ENCODE peak calls at places on chromosome 4, in five cellular contexts. M is uterus, B is left lung, E is H54, N is fibroblast of mammary gland. J is an unnamed sample.

GRCh38 chr4:83115000-83115399 is 471 bp upstream of the PLAC8 start:
- DNase-seq in M (no peak), B (no peak), E (no peak), N (peak), J (no peak)

GRCh38 chr4:168516841-168517240 is 20.0 kb downstream of the PALLD start:
- DNase-seq in M (no peak), B (no peak), E (no peak), N (no peak), J (no peak)

GRCh38 chr4:107838763-107839162 is 14.0 kb downstream of the SGMS2 start:
- DNase-seq in M (no peak), B (no peak), E (no peak), N (peak), J (no peak)

GRCh38 chr4:65502151-65502691 is 168.1 kb downstream of the EPHA5 start:
- DNase-seq in M (no peak), B (no peak), E (no peak), N (peak), J (no peak)

GRCh38 chr4:110615366-110616161 is 7.3 kb downstream of the PITX2 start:
- DNase-seq in M (no peak), B (no peak), E (no peak), N (no peak), J (no peak)

GRCh38 chr4:38157592-38157991 is 197.4 kb downstream of the PTTG2 start:
- DNase-seq in M (no peak), B (no peak), E (no peak), N (no peak), J (no peak)

GRCh38 chr4:1050486-1051213 is 39.2 kb downstream of the FGFRL1 start:
- DNase-seq in M (no peak), B (no peak), E (no peak), N (no peak), J (no peak)

GRCh38 chr4:84877051-84877833 is 89.2 kb downstream of the WDFY3 start:
- DNase-seq in M (no peak), B (no peak), E (no peak), N (peak), J (no peak)

GRCh38 chr4:147910315-147910714 is 178.4 kb downstream of the ARHGAP10 start:
- DNase-seq in M (no peak), B (no peak), E (no peak), N (no peak), J (no peak)

GRCh38 chr4:107258359-107258758 is 222.2 kb upstream of the DKK2 start:
- DNase-seq in M (no peak), B (no peak), E (no peak), N (peak), J (no peak)

GRCh38 chr4:41360214-41360910 is 103.6 kb downstream of the UCHL1 start:
- DNase-seq in M (peak), B (peak), E (peak), N (peak), J (peak)

GRCh38 chr4:109368661-109369060 is 65.0 kb upstream of the SEC24B start:
- DNase-seq in M (no peak), B (no peak), E (no peak), N (no peak), J (no peak)

GRCh38 chr4:186586190-186586589 is 30.8 kb upstream of the MTNR1A start:
- DNase-seq in M (no peak), B (no peak), E (no peak), N (no peak), J (no peak)

GRCh38 chr4:53050361-53050774 is 188.3 kb downstream of the RASL11B start:
- DNase-seq in M (no peak), B (no peak), E (no peak), N (no peak), J (no peak)

GRCh38 chr4:83691998-83692397 is 156.1 kb downstream of the GPAT3 start:
- DNase-seq in M (no peak), B (no peak), E (no peak), N (no peak), J (no peak)

GRCh38 chr4:786074-786741 is 39.7 kb downstream of the CPLX1 start:
- DNase-seq in M (no peak), B (no peak), E (no peak), N (no peak), J (no peak)

GRCh38 chr4:109301691-109302365 is 630 bp downstream of the COL25A1 start:
- DNase-seq in M (no peak), B (no peak), E (no peak), N (no peak), J (no peak)

GRCh38 chr4:20840648-20841190 is 140.5 kb downstream of the PACRGL start:
- DNase-seq in M (no peak), B (no peak), E (no peak), N (peak), J (no peak)

GRCh38 chr4:6090936-6091335 is 72.7 kb upstream of the C4orf50 start:
- DNase-seq in M (no peak), B (no peak), E (no peak), N (no peak), J (no peak)

GRCh38 chr4:121946644-121947043 is 5.2 kb downstream of the TRPC3 start:
- DNase-seq in M (no peak), B (no peak), E (no peak), N (no peak), J (no peak)

GRCh38 chr4:88382621-88383020 is 4.0 kb downstream of the HERC6 start:
- DNase-seq in M (no peak), B (no peak), E (no peak), N (no peak), J (no peak)

GRCh38 chr4:117702353-117702752 is 331.9 kb upstream of the NDST3 start:
- DNase-seq in M (no peak), B (no peak), E (no peak), N (no peak), J (no peak)

GRCh38 chr4:62913065-62913464 is 1496.2 kb downstream of the TECRL start:
- DNase-seq in M (no peak), B (no peak), E (no peak), N (no peak), J (no peak)

GRCh38 chr4:184785813-184786212 is 40.0 kb downstream of the ACSL1 start:
- DNase-seq in M (no peak), B (no peak), E (no peak), N (no peak), J (no peak)

GRCh38 chr4:168421671-168422070 is 58.6 kb downstream of the DDX60L start:
- DNase-seq in M (no peak), B (no peak), E (no peak), N (peak), J (no peak)

GRCh38 chr4:47484169-47484568 is 906 bp upstream of the ATP10D start:
- DNase-seq in M (no peak), B (no peak), E (no peak), N (no peak), J (no peak)

GRCh38 chr4:54954656-54955388 is 170.6 kb downstream of the KDR start:
- DNase-seq in M (no peak), B (no peak), E (no peak), N (no peak), J (no peak)

GRCh38 chr4:3305610-3306371 is 13.0 kb downstream of the RGS12 start:
- DNase-seq in M (no peak), B (no peak), E (no peak), N (no peak), J (no peak)

GRCh38 chr4:25722964-25723363 is 67.3 kb downstream of the SLC34A2 start:
- DNase-seq in M (no peak), B (no peak), E (no peak), N (no peak), J (no peak)

GRCh38 chr4:149140841-149141240 is 674.8 kb downstream of the IQCM start:
- DNase-seq in M (no peak), B (no peak), E (no peak), N (peak), J (no peak)

GRCh38 chr4:1400191-1400805 is 5.9 kb downstream of the NKX1-1 start:
- DNase-seq in M (peak), B (peak), E (no peak), N (no peak), J (no peak)

GRCh38 chr4:112058433-112058832 is 86.8 kb upstream of the FAM241A start:
- DNase-seq in M (no peak), B (no peak), E (no peak), N (no peak), J (no peak)

GRCh38 chr4:63589796-63590195 is 819.5 kb downstream of the TECRL start:
- DNase-seq in M (no peak), B (no peak), E (no peak), N (no peak), J (no peak)

GRCh38 chr4:10787365-10787764 is 102.8 kb upstream of the CLNK start:
- DNase-seq in M (no peak), B (no peak), E (no peak), N (no peak), J (no peak)

GRCh38 chr4:184250795-184251679 is 33.4 kb upstream of the ENPP6 start:
- DNase-seq in M (no peak), B (no peak), E (peak), N (peak), J (peak)

J was measured in NCI-H1048.